ENCODE peak calls at places on chromosomes 5 and 9, in six cellular contexts. R is memory B cell; Q is stimulated activated effector memory CD8-positive, alpha-beta T cell treated with anti-CD3 and anti-CD28 coated beads, Interleukin-12 subunit alpha, Interleukin-12 subunit beta, amount 100 ng/mL, for 72 hours; T is stimulated activated CD4-positive, alpha-beta T cell treated with anti-CD3 and anti-CD28 coated beads, Interleukin-2, amount 100 ng/mL, for 24 hours; K is activated effector memory CD4-positive, alpha-beta T cell treated with anti-CD3 and anti-CD28 coated beads, Interleukin-2, amount 50 U/mL, for 16 hours; J is kidney glomerular epithelial cell. Y is an unnamed sample.

GRCh38 chr5:88944751-88945507 is 61.9 kb upstream of the MEF2C start:
- DNase-seq in Q (no peak), J (no peak), R (no peak), K (no peak), T (no peak), Y (no peak)

GRCh38 chr9:123820139-123820538 is 109.8 kb downstream of the DENND1A start:
- DNase-seq in R (no peak), T (no peak), K (no peak), Q (no peak), J (no peak), Y (no peak)

GRCh38 chr5:9278925-9279603 is 266.8 kb downstream of the SEMA5A start:
- DNase-seq in R (no peak), Q (no peak), K (no peak), T (no peak), J (no peak), Y (no peak)

GRCh38 chr5:120539471-120539870 is 75.4 kb downstream of the PRR16 start:
- DNase-seq in T (no peak), J (peak), Q (no peak), R (no peak), K (no peak), Y (no peak)

GRCh38 chr9:120578614-120579013 is 1.4 kb downstream of the CDK5RAP2 start:
- DNase-seq in R (no peak), Q (no peak), K (no peak), J (no peak), T (no peak), Y (no peak)

GRCh38 chr5:368162-369084 is 46.9 kb downstream of the AHRR start:
- DNase-seq in K (peak), R (peak), T (no peak), Q (peak), J (no peak), Y (no peak)

GRCh38 chr9:5897851-5898250 is 7.2 kb downstream of the MLANA start:
- DNase-seq in K (no peak), Q (no peak), R (no peak), T (no peak), J (no peak), Y (no peak)

GRCh38 chr5:11069041-11069440 is 308.0 kb upstream of the DAP start:
- DNase-seq in Q (no peak), R (no peak), K (no peak), J (peak), T (no peak), Y (no peak)

GRCh38 chr9:122246666-122247065 is 17.9 kb upstream of the LHX6 start:
- DNase-seq in T (no peak), K (no peak), R (no peak), J (no peak), Q (no peak), Y (no peak)

GRCh38 chr9:78097541-78097940 is 65.9 kb upstream of the GNAQ start:
- DNase-seq in Q (no peak), K (no peak), J (no peak), T (no peak), R (no peak), Y (no peak)

GRCh38 chr5:178279723-178280438 is 47.3 kb upstream of the PHYKPL start:
- DNase-seq in K (peak), Q (peak), R (peak), J (peak), T (peak), Y (peak)

GRCh38 chr5:180021900-180022299 is 49.7 kb downstream of the RNF130 start:
- DNase-seq in J (no peak), R (no peak), Q (no peak), T (no peak), K (no peak), Y (no peak)

GRCh38 chr9:131045300-131046092 is 36.5 kb downstream of the LAMC3 start:
- DNase-seq in R (no peak), K (no peak), Q (no peak), J (no peak), T (peak), Y (no peak)

GRCh38 chr5:149371296-149371962 is 7.7 kb downstream of the IL17B start:
- DNase-seq in T (peak), K (peak), R (peak), Q (peak), J (peak), Y (peak)

GRCh38 chr5:74625742-74626241 is 14.7 kb downstream of the ENC1 start:
- DNase-seq in K (no peak), R (no peak), Q (no peak), J (peak), T (no peak), Y (no peak)

GRCh38 chr5:78647838-78648358 is 674 bp downstream of the LHFPL2 start:
- DNase-seq in J (peak), T (no peak), Q (no peak), K (no peak), R (no peak), Y (peak)

GRCh38 chr5:9655641-9656040 is 25.5 kb upstream of the TAS2R1 start:
- DNase-seq in R (no peak), T (no peak), J (no peak), Q (no peak), K (no peak), Y (no peak)

GRCh38 chr9:94623253-94623652 is 16.1 kb downstream of the FBP1 start:
- DNase-seq in T (peak), J (no peak), K (no peak), Q (peak), R (no peak), Y (peak)

GRCh38 chr5:54904425-54904824 is 81.0 kb downstream of the ESM1 start:
- DNase-seq in R (no peak), J (peak), T (no peak), K (no peak), Q (no peak), Y (no peak)

GRCh38 chr9:92294297-92294676 is 790 bp upstream of the IARS1 start:
- DNase-seq in K (no peak), R (no peak), T (peak), Q (peak), J (peak), Y (peak)

GRCh38 chr9:127567119-127567897 is 44.8 kb upstream of the STXBP1 start:
- DNase-seq in R (no peak), Q (no peak), J (no peak), K (no peak), T (no peak), Y (peak)

GRCh38 chr5:137040641-137041340 is 458.3 kb downstream of the SPOCK1 start:
- DNase-seq in R (no peak), T (no peak), Q (no peak), J (no peak), K (no peak), Y (no peak)

GRCh38 chr9:98975838-98976237 is 32.1 kb downstream of the COL15A1 start:
- DNase-seq in Q (no peak), R (no peak), K (no peak), T (no peak), J (no peak), Y (no peak)